ENCODE peak calls at places on chromosomes 11 and 22, in ten cellular contexts. One of them, this sample, is unnamed.

GRCh38 chr11:61121917-61122316 is 19.6 kb downstream of the CD5 start:
- DNase-seq in transverse colon: no peak
- DNase-seq in neural progenitor cell: no peak
- DNase-seq in lower lobe of right lung: no peak
- DNase-seq in astrocyte of the spinal cord: no peak
- DNase-seq in GM12864: no peak
- DNase-seq in psoas muscle: no peak
- DNase-seq in dorsolateral prefrontal cortex: no peak
- DNase-seq in cardiac fibroblast: no peak
- DNase-seq in cardiac muscle cell: no peak
- DNase-seq in this sample: no peak

GRCh38 chr11:76609736-76610370 is 60.7 kb downstream of the LRRC32 start:
- DNase-seq in transverse colon: no peak
- DNase-seq in cardiac fibroblast: peak
- DNase-seq in astrocyte of the spinal cord: peak
- DNase-seq in GM12864: no peak
- DNase-seq in psoas muscle: no peak
- DNase-seq in cardiac muscle cell: peak
- DNase-seq in dorsolateral prefrontal cortex: no peak
- DNase-seq in lower lobe of right lung: no peak
- DNase-seq in neural progenitor cell: no peak
- DNase-seq in this sample: no peak

GRCh38 chr11:47616726-47617416 is 22.7 kb upstream of the C1QTNF4 start:
- DNase-seq in lower lobe of right lung: no peak
- DNase-seq in astrocyte of the spinal cord: peak
- DNase-seq in neural progenitor cell: peak
- DNase-seq in psoas muscle: no peak
- DNase-seq in cardiac muscle cell: peak
- DNase-seq in transverse colon: peak
- DNase-seq in cardiac fibroblast: peak
- DNase-seq in GM12864: no peak
- DNase-seq in dorsolateral prefrontal cortex: peak
- DNase-seq in this sample: peak

GRCh38 chr22:48489551-48490512 is 1337.8 kb downstream of the BRD1 start:
- DNase-seq in psoas muscle: no peak
- DNase-seq in astrocyte of the spinal cord: peak
- DNase-seq in neural progenitor cell: peak
- DNase-seq in GM12864: no peak
- DNase-seq in cardiac muscle cell: peak
- DNase-seq in transverse colon: no peak
- DNase-seq in cardiac fibroblast: peak
- DNase-seq in dorsolateral prefrontal cortex: no peak
- DNase-seq in lower lobe of right lung: no peak
- DNase-seq in this sample: peak

GRCh38 chr11:120061036-120061760 is 76.7 kb downstream of the TRIM29 start:
- DNase-seq in astrocyte of the spinal cord: no peak
- DNase-seq in neural progenitor cell: peak
- DNase-seq in cardiac muscle cell: peak
- DNase-seq in dorsolateral prefrontal cortex: no peak
- DNase-seq in GM12864: no peak
- DNase-seq in transverse colon: no peak
- DNase-seq in psoas muscle: no peak
- DNase-seq in cardiac fibroblast: no peak
- DNase-seq in lower lobe of right lung: no peak
- DNase-seq in this sample: no peak

GRCh38 chr11:73729594-73730206 is 31.2 kb downstream of the RAB6A start:
- DNase-seq in cardiac muscle cell: no peak
- DNase-seq in lower lobe of right lung: no peak
- DNase-seq in GM12864: no peak
- DNase-seq in transverse colon: no peak
- DNase-seq in neural progenitor cell: peak
- DNase-seq in dorsolateral prefrontal cortex: no peak
- DNase-seq in cardiac fibroblast: no peak
- DNase-seq in psoas muscle: no peak
- DNase-seq in astrocyte of the spinal cord: no peak
- DNase-seq in this sample: no peak

GRCh38 chr11:16843307-16843706 is 104.9 kb downstream of the C11orf58 start:
- DNase-seq in dorsolateral prefrontal cortex: no peak
- DNase-seq in transverse colon: peak
- DNase-seq in astrocyte of the spinal cord: no peak
- DNase-seq in psoas muscle: no peak
- DNase-seq in GM12864: no peak
- DNase-seq in cardiac muscle cell: peak
- DNase-seq in lower lobe of right lung: no peak
- DNase-seq in cardiac fibroblast: no peak
- DNase-seq in neural progenitor cell: no peak
- DNase-seq in this sample: no peak

GRCh38 chr11:42528471-42528870 is 783.3 kb upstream of the API5 start:
- DNase-seq in transverse colon: no peak
- DNase-seq in lower lobe of right lung: no peak
- DNase-seq in dorsolateral prefrontal cortex: no peak
- DNase-seq in cardiac fibroblast: no peak
- DNase-seq in astrocyte of the spinal cord: no peak
- DNase-seq in GM12864: no peak
- DNase-seq in psoas muscle: no peak
- DNase-seq in cardiac muscle cell: no peak
- DNase-seq in neural progenitor cell: no peak
- DNase-seq in this sample: no peak

GRCh38 chr11:70066136-70066520 is 12.0 kb upstream of the ANO1 start:
- DNase-seq in transverse colon: no peak
- DNase-seq in psoas muscle: no peak
- DNase-seq in cardiac muscle cell: no peak
- DNase-seq in neural progenitor cell: no peak
- DNase-seq in lower lobe of right lung: no peak
- DNase-seq in GM12864: no peak
- DNase-seq in dorsolateral prefrontal cortex: no peak
- DNase-seq in astrocyte of the spinal cord: no peak
- DNase-seq in cardiac fibroblast: no peak
- DNase-seq in this sample: no peak

GRCh38 chr11:35364101-35364780 is 55.1 kb downstream of the SLC1A2 start:
- DNase-seq in psoas muscle: peak
- DNase-seq in dorsolateral prefrontal cortex: peak
- DNase-seq in lower lobe of right lung: no peak
- DNase-seq in neural progenitor cell: peak
- DNase-seq in astrocyte of the spinal cord: peak
- DNase-seq in cardiac fibroblast: peak
- DNase-seq in transverse colon: peak
- DNase-seq in GM12864: no peak
- DNase-seq in cardiac muscle cell: peak
- DNase-seq in this sample: peak

GRCh38 chr11:103987631-103988594 is 48.5 kb upstream of the DDI1 start:
- DNase-seq in lower lobe of right lung: no peak
- DNase-seq in cardiac muscle cell: peak
- DNase-seq in dorsolateral prefrontal cortex: no peak
- DNase-seq in psoas muscle: no peak
- DNase-seq in cardiac fibroblast: peak
- DNase-seq in astrocyte of the spinal cord: peak
- DNase-seq in transverse colon: no peak
- DNase-seq in neural progenitor cell: peak
- DNase-seq in GM12864: no peak
- DNase-seq in this sample: no peak

DNA sequence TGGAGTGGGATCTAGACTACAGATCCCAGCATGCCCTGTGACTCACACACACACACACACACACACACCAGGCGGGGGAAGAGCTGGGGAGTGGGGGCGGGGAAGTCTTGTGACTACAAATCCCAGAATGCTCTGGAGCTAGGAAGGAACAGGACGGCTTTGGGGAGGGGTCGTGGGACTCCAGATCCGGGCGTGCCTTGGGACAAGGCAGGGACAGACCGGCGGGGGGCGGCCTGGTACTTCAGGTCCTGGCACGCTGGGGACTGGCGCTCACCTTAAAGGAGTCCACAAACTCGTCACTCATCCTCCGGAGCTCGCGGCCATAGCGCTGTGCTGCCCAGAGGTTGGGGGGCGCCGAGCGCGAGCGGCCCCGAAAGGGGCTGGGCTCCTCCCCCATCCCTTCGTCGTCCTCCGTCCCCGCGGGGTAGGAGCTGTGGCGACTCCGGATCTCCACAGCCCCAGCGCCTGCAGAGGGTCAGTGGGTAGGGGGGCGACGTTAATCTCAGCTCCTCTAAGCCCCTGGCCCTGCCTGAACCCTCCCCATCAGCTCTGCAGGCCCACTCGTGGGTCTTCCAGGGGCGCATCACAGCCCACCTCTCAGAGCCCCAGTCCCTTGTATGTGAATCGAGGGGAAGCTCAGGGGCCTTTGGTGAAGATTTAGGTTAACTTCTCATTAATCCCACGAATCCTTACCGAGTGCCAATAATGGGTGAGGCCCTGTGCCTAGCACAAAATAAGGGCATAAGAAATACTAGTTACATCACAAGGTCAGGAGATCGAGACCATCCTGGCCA is 12.9 kb downstream of the BAD start:
- DNase-seq in neural progenitor cell: peak
- DNase-seq in astrocyte of the spinal cord: peak
- DNase-seq in GM12864: peak
- DNase-seq in cardiac fibroblast: peak
- DNase-seq in cardiac muscle cell: peak
- DNase-seq in lower lobe of right lung: peak
- DNase-seq in psoas muscle: peak
- DNase-seq in dorsolateral prefrontal cortex: peak
- DNase-seq in transverse colon: peak
- DNase-seq in this sample: peak
- TF ChIP-seq CTCF in neural progenitor cell: peak
- TF ChIP-seq CTCF in astrocyte of the spinal cord: no peak
- TF ChIP-seq CTCF in GM12864: no peak
- TF ChIP-seq CTCF in cardiac fibroblast: no peak
- TF ChIP-seq CTCF in cardiac muscle cell: peak
- TF ChIP-seq CTCF in lower lobe of right lung: peak
- TF ChIP-seq CTCF in psoas muscle: no peak
- TF ChIP-seq CTCF in dorsolateral prefrontal cortex: peak
- TF ChIP-seq CTCF in transverse colon: no peak
- TF ChIP-seq CTCF in this sample: no peak

GRCh38 chr11:1825039-1825740 is 9.6 kb upstream of the SYT8 start:
- DNase-seq in GM12864: no peak
- DNase-seq in psoas muscle: peak
- DNase-seq in lower lobe of right lung: peak
- DNase-seq in neural progenitor cell: peak
- DNase-seq in cardiac muscle cell: peak
- DNase-seq in dorsolateral prefrontal cortex: no peak
- DNase-seq in transverse colon: peak
- DNase-seq in astrocyte of the spinal cord: no peak
- DNase-seq in cardiac fibroblast: peak
- DNase-seq in this sample: no peak
- TF ChIP-seq CTCF in GM12864: peak
- TF ChIP-seq CTCF in psoas muscle: peak
- TF ChIP-seq CTCF in lower lobe of right lung: peak
- TF ChIP-seq CTCF in neural progenitor cell: peak
- TF ChIP-seq CTCF in cardiac muscle cell: peak
- TF ChIP-seq CTCF in dorsolateral prefrontal cortex: no peak
- TF ChIP-seq CTCF in transverse colon: peak
- TF ChIP-seq CTCF in astrocyte of the spinal cord: peak
- TF ChIP-seq CTCF in cardiac fibroblast: peak
- TF ChIP-seq CTCF in this sample: peak

GRCh38 chr11:110162216-110162615 is 69.0 kb downstream of the ZC3H12C start:
- DNase-seq in GM12864: no peak
- DNase-seq in cardiac muscle cell: no peak
- DNase-seq in cardiac fibroblast: no peak
- DNase-seq in dorsolateral prefrontal cortex: no peak
- DNase-seq in lower lobe of right lung: no peak
- DNase-seq in astrocyte of the spinal cord: no peak
- DNase-seq in transverse colon: no peak
- DNase-seq in neural progenitor cell: no peak
- DNase-seq in psoas muscle: no peak
- DNase-seq in this sample: no peak

GRCh38 chr11:110158317-110159200 is 65.4 kb downstream of the ZC3H12C start:
- DNase-seq in dorsolateral prefrontal cortex: no peak
- DNase-seq in cardiac muscle cell: no peak
- DNase-seq in GM12864: no peak
- DNase-seq in lower lobe of right lung: no peak
- DNase-seq in neural progenitor cell: no peak
- DNase-seq in transverse colon: no peak
- DNase-seq in astrocyte of the spinal cord: no peak
- DNase-seq in psoas muscle: no peak
- DNase-seq in cardiac fibroblast: no peak
- DNase-seq in this sample: no peak

GRCh38 chr11:110159491-110159890 is 66.3 kb downstream of the ZC3H12C start:
- DNase-seq in GM12864: no peak
- DNase-seq in cardiac muscle cell: no peak
- DNase-seq in neural progenitor cell: no peak
- DNase-seq in lower lobe of right lung: no peak
- DNase-seq in psoas muscle: no peak
- DNase-seq in transverse colon: no peak
- DNase-seq in dorsolateral prefrontal cortex: no peak
- DNase-seq in cardiac fibroblast: no peak
- DNase-seq in astrocyte of the spinal cord: no peak
- DNase-seq in this sample: no peak

GRCh38 chr11:110161061-110161460 is 67.9 kb downstream of the ZC3H12C start:
- DNase-seq in lower lobe of right lung: no peak
- DNase-seq in astrocyte of the spinal cord: no peak
- DNase-seq in transverse colon: no peak
- DNase-seq in GM12864: no peak
- DNase-seq in psoas muscle: no peak
- DNase-seq in dorsolateral prefrontal cortex: no peak
- DNase-seq in neural progenitor cell: no peak
- DNase-seq in cardiac muscle cell: no peak
- DNase-seq in cardiac fibroblast: no peak
- DNase-seq in this sample: no peak

GRCh38 chr11:110160016-110160415 is 66.8 kb downstream of the ZC3H12C start:
- DNase-seq in psoas muscle: no peak
- DNase-seq in neural progenitor cell: no peak
- DNase-seq in astrocyte of the spinal cord: peak
- DNase-seq in GM12864: no peak
- DNase-seq in cardiac muscle cell: peak
- DNase-seq in transverse colon: no peak
- DNase-seq in cardiac fibroblast: no peak
- DNase-seq in lower lobe of right lung: no peak
- DNase-seq in dorsolateral prefrontal cortex: no peak
- DNase-seq in this sample: peak
- TF ChIP-seq CTCF in psoas muscle: no peak
- TF ChIP-seq CTCF in neural progenitor cell: no peak
- TF ChIP-seq CTCF in astrocyte of the spinal cord: no peak
- TF ChIP-seq CTCF in GM12864: no peak
- TF ChIP-seq CTCF in cardiac muscle cell: no peak
- TF ChIP-seq CTCF in transverse colon: no peak
- TF ChIP-seq CTCF in cardiac fibroblast: no peak
- TF ChIP-seq CTCF in lower lobe of right lung: no peak
- TF ChIP-seq CTCF in dorsolateral prefrontal cortex: no peak
- TF ChIP-seq CTCF in this sample: no peak

DNA sequence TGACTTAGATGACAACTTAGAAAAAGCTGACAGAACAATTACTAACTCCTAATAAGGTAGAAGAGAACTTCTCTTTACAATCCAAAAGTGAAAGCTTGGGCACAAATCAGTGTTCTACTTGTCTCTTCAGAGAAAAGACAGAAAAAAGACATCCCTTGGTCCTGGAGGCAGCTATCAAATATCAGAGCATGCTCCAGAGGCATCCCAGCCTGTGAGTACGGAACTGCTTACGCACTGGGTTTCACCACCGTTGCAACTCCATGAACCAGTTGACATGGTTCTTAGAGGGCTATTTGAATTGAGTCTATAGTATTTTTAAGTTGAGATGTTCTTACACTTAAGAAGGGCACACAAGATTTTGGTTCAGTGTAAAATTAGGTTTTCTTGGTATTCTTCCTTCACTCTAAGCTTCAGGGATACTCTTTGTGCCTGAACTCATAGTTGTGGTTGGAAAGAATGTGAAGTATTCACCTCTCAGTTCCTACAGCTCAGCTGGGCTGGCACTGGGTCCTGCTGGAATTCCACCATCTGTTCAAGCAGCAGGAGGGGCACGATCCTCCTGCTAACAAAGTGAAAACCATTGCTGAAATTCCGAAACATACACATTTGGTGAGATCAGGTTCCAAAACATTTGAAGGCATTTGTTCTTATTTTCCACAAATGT is 6.3 kb downstream of the AKIP1 start:
- DNase-seq in lower lobe of right lung: peak
- DNase-seq in transverse colon: no peak
- DNase-seq in neural progenitor cell: peak
- DNase-seq in dorsolateral prefrontal cortex: no peak
- DNase-seq in GM12864: no peak
- DNase-seq in cardiac muscle cell: peak
- DNase-seq in cardiac fibroblast: peak
- DNase-seq in psoas muscle: peak
- DNase-seq in astrocyte of the spinal cord: peak
- DNase-seq in this sample: peak
- TF ChIP-seq CTCF in lower lobe of right lung: no peak
- TF ChIP-seq CTCF in transverse colon: no peak
- TF ChIP-seq CTCF in neural progenitor cell: no peak
- TF ChIP-seq CTCF in dorsolateral prefrontal cortex: no peak
- TF ChIP-seq CTCF in GM12864: no peak
- TF ChIP-seq CTCF in cardiac muscle cell: peak
- TF ChIP-seq CTCF in cardiac fibroblast: no peak
- TF ChIP-seq CTCF in psoas muscle: no peak
- TF ChIP-seq CTCF in astrocyte of the spinal cord: no peak
- TF ChIP-seq CTCF in this sample: no peak

This sample was measured in fibroblast of lung.